ENCODE peak calls at places on chromosomes 11 and 22, in six cellular contexts. V is mesenchymal stem cell, K is IMR-90, M is H1, O is H9, S is neuronal stem cell. W is an unnamed sample.

GRCh38 chr22:50018608-50019291 is 6.2 kb upstream of the IL17REL start:
- DNase-seq in V (no peak), K (no peak), M (no peak), O (no peak), S (no peak), W (no peak)

GRCh38 chr11:121071456-121072236 is 29.4 kb upstream of the TECTA start:
- DNase-seq in V (peak; percentile 13), K (no peak), M (peak; percentile 7), O (peak; percentile 39), S (peak; percentile 26), W (peak; percentile 41)

GRCh38 chr22:50576070-50576469 is 2.2 kb downstream of the CPT1B start:
- DNase-seq in V (peak; percentile 32), K (peak; percentile 44), M (no peak), O (peak; percentile 55), S (no peak), W (peak; percentile 76)

GRCh38 chr11:79269923-79270322 is 170.9 kb downstream of the TENM4 start:
- DNase-seq in V (no peak), K (no peak), M (no peak), O (peak; percentile 69), S (no peak), W (peak; percentile 81)

GRCh38 chr11:71150859-71151258 is 101.5 kb downstream of the SHANK2 start:
- DNase-seq in V (no peak), K (no peak), M (no peak), O (no peak), S (no peak), W (no peak)

GRCh38 chr11:130785376-130786110 is 130.7 kb downstream of the SNX19 start:
- DNase-seq in V (peak; percentile 90), K (peak; percentile 77), M (no peak), O (no peak), S (peak; percentile 53), W (peak; percentile 92)

GRCh38 chr22:17612057-17612456 is 16.5 kb downstream of the ATP6V1E1 start:
- DNase-seq in V (no peak), K (peak; percentile 57), M (no peak), O (no peak), S (no peak), W (no peak)

GRCh38 chr11:72243567-72244316 is at the start of gene PHOX2A:
- DNase-seq in V (no peak), K (no peak), M (no peak), O (peak; percentile 65), S (no peak), W (no peak)

GRCh38 chr11:130431337-130431773 is 2.9 kb upstream of the ADAMTS8 start:
- DNase-seq in V (peak; percentile 74), K (peak; percentile 76), M (peak; percentile 77), O (peak; percentile 88), S (peak; percentile 83), W (peak; percentile 89)

GRCh38 chr11:122436188-122436555 is 219.3 kb upstream of the UBASH3B start:
- DNase-seq in V (no peak), K (no peak), M (no peak), O (no peak), S (no peak), W (no peak)

GRCh38 chr11:69808708-69809107 is 10.5 kb downstream of the FGF3 start:
- DNase-seq in V (peak; percentile 18), K (peak; percentile 45), M (no peak), O (no peak), S (no peak), W (peak; percentile 33)

GRCh38 chr22:38098410-38099249 is 11.9 kb downstream of the BAIAP2L2 start:
- DNase-seq in V (peak; percentile 75), K (peak; percentile 69), M (no peak), O (peak; percentile 28), S (no peak), W (no peak)

GRCh38 chr11:15471709-15472404 is 357.1 kb downstream of the INSC start:
- DNase-seq in V (no peak), K (no peak), M (peak; percentile 29), O (peak; percentile 28), S (no peak), W (peak; percentile 15)

DNA sequence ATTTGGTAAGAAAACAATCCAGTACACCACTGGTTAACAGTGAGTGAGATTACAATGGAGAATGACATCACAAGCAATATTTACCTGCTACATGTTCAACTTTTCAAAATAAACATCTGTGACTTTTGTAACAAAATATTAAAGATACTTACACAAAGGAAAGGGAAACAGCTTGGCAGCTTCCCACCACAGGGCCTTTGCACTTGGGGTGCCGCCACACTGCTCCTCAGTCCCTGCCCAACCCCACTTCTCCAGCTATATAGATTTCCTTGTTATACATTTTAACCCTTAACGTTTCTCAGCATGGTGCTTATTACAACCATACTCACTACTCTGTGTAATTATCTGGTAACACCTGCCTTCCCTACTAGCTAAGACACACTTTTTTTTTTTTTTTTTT is 10.9 kb downstream of the KMT5B start:
- DNase-seq in V (no peak), K (no peak), M (no peak), O (no peak), S (no peak), W (no peak)
- H3K4ac ChIP-seq in V (no peak overlapping the region), K (no peak overlapping the region), M (no peak overlapping the region), O (no peak overlapping the region), S (no peak overlapping the region), W (no peak overlapping the region)

GRCh38 chr11:10861799-10862198 is 3.9 kb upstream of the ZBED5 start:
- DNase-seq in V (no peak), K (no peak), M (no peak), O (no peak), S (no peak), W (no peak)

GRCh38 chr11:10861047-10861446 is 3.2 kb upstream of the ZBED5 start:
- DNase-seq in V (no peak), K (no peak), M (no peak), O (no peak), S (no peak), W (no peak)

GRCh38 chr11:10857604-10858504 is at the start of gene ZBED5:
- DNase-seq in V (peak; percentile 98), K (peak; percentile 97), M (peak; percentile 94), O (peak; percentile 98), S (peak; percentile 96), W (peak; percentile 99)

GRCh38 chr11:10856689-10857603 is 907 bp downstream of the ZBED5 start:
- DNase-seq in V (peak; percentile 53), K (peak; percentile 28), M (no peak), O (no peak), S (peak; percentile 44), W (peak; percentile 86)

GRCh38 chr11:10858505-10859360 is 880 bp upstream of the ZBED5 start:
- DNase-seq in V (no peak), K (peak; percentile 19), M (no peak), O (peak; percentile 70), S (no peak), W (peak; percentile 86)
- H3K4ac ChIP-seq in V (peak overlapping the region; percentile 94), K (peak overlapping the region; percentile 90), M (peak overlapping the region; percentile 74), O (no peak overlapping the region), S (no peak overlapping the region), W (peak overlapping the region; percentile 44)

GRCh38 chr11:27370374-27370773 is 7.4 kb upstream of the CCDC34 start:
- DNase-seq in V (peak; percentile 64), K (peak; percentile 76), M (no peak), O (no peak), S (no peak), W (peak; percentile 90)

GRCh38 chr11:27373392-27373791 is 10.4 kb upstream of the CCDC34 start:
- DNase-seq in V (no peak), K (no peak), M (no peak), O (no peak), S (no peak), W (no peak)

GRCh38 chr11:27372159-27372558 is 9.1 kb upstream of the CCDC34 start:
- DNase-seq in V (no peak), K (no peak), M (no peak), O (no peak), S (no peak), W (no peak)

GRCh38 chr11:27373856-27374602 is 11.0 kb upstream of the CCDC34 start:
- DNase-seq in V (no peak), K (no peak), M (no peak), O (no peak), S (no peak), W (peak; percentile 50)

GRCh38 chr11:27371490-27371889 is 8.5 kb upstream of the CCDC34 start:
- DNase-seq in V (no peak), K (no peak), M (no peak), O (no peak), S (no peak), W (no peak)
- H3K4ac ChIP-seq in V (no peak overlapping the region), K (no peak overlapping the region), M (no peak overlapping the region), O (no peak overlapping the region), S (no peak overlapping the region), W (no peak overlapping the region)

DNA sequence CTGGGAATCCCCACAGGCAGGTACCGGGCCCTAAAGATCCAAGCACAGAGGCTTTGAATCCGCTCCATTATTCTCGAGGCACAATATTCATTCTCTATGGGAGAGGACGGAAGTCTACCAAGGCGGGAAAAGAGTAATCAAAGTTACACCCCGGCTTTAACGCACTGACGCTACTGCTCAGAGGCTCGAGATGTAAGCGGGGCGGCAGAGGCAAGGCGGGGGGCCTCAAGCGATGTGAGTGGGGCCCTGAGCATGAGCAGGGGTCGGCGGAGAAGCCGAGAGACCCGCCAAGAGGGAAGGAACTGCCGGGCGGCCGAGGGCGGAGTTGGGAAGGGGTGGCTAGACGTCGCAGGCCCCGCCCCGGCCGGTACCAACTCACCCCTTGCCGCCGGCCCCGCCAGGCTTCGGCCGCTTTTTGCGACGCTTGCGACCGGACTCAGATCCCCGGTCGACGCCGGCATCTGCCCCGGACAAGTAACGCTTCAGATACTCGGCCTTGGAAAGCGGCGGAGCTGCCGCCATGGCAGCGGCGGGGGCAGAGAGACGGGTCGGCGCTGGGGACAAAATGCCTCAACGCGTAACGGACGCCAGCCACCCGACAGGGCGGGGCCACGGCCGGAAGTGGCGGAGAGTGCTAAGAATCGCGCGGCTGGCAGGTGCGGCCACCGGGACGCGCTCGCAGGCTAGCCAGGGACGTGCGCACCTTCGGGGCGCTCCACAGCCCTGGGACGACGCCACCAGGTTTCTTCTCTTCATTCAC is at the start of gene BUD13:
- DNase-seq in V (peak; percentile 88), K (peak; percentile 75), M (peak; percentile 50), O (peak; percentile 92), S (peak; percentile 86), W (peak; percentile 93)
- H3K4ac ChIP-seq in V (peak within 1 kb of the TSS; percentile 37), K (peak within 1 kb of the TSS; percentile 83), M (peak within 1 kb of the TSS; percentile 6), O (no peak within 1 kb of the TSS), S (no peak within 1 kb of the TSS), W (peak within 1 kb of the TSS; percentile 89)

DNA sequence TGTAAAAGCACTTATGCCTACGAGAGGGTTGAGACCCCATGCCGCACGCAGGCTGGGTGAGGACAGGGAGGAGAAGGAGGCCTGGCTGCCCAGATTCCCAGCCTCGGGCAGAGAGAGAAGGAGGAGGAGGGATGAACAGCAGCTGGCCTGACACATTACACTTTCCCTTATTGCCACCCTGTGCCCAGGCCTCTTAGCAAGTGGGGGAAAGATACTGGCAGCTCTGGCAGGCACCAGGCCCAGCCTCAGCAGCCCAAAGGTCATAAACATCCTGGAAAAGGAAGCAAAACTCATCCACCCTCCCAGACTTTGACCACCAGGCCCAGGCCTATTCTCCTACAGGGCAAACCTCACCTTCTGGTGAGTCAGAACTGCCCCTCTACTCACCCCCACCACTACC is 4.7 kb downstream of the PLAAT3 start:
- DNase-seq in V (no peak), K (no peak), M (no peak), O (no peak), S (no peak), W (no peak)
- H3K4ac ChIP-seq in V (no peak overlapping the region), K (peak overlapping the region; percentile 14), M (peak overlapping the region; percentile 27), O (no peak overlapping the region), S (no peak overlapping the region), W (no peak overlapping the region)